ENCODE peak calls at places on chromosomes 11 and 22, in ten cellular contexts. G, M, E, T, V, N, Z, C, W and A are unnamed samples.

GRCh38 chr22:38467438-38467903 is 425 bp upstream of the KDELR3 start:
- DNase-seq in G (peak), M (no peak), E (peak), T (no peak), V (no peak), N (no peak), Z (no peak), C (no peak), W (no peak), A (no peak)

GRCh38 chr22:23218867-23219251 is 38.5 kb downstream of the BCR start:
- DNase-seq in G (peak), M (no peak), E (no peak), T (no peak), V (peak), N (no peak), Z (no peak), C (no peak), W (peak), A (no peak)

GRCh38 chr11:78339483-78339882 is 78.1 kb downstream of the GAB2 start:
- DNase-seq in G (no peak), M (no peak), E (no peak), T (no peak), V (no peak), N (no peak), Z (no peak), C (no peak), W (no peak), A (no peak)

GRCh38 chr11:65634140-65634436 is 3.8 kb upstream of the SIPA1 start:
- DNase-seq in G (no peak), M (no peak), E (no peak), T (no peak), V (no peak), N (no peak), Z (no peak), C (no peak), W (no peak), A (no peak)

GRCh38 chr22:17734197-17734596 is 40.1 kb downstream of the BID start:
- DNase-seq in G (no peak), M (no peak), E (no peak), T (peak), V (no peak), N (no peak), Z (no peak), C (no peak), W (no peak), A (no peak)

GRCh38 chr11:114799524-114799923 is 121.2 kb downstream of the NXPE2 start:
- DNase-seq in G (no peak), M (no peak), E (no peak), T (no peak), V (peak), N (no peak), Z (no peak), C (no peak), W (no peak), A (no peak)

GRCh38 chr11:83033367-83033766 is 38.3 kb downstream of the RAB30 start:
- DNase-seq in G (no peak), M (no peak), E (no peak), T (no peak), V (no peak), N (no peak), Z (no peak), C (no peak), W (no peak), A (no peak)

GRCh38 chr11:88152381-88152780 is 22.9 kb downstream of the RAB38 start:
- DNase-seq in G (no peak), M (no peak), E (no peak), T (no peak), V (no peak), N (no peak), Z (no peak), C (no peak), W (no peak), A (no peak)

GRCh38 chr11:115112779-115113178 is 391.4 kb downstream of the CADM1 start:
- DNase-seq in G (no peak), M (no peak), E (no peak), T (no peak), V (no peak), N (no peak), Z (no peak), C (no peak), W (no peak), A (no peak)

GRCh38 chr11:2837096-2837601 is 48.4 kb downstream of the CDKN1C start:
- DNase-seq in G (peak), M (peak), E (no peak), T (no peak), V (peak), N (peak), Z (no peak), C (no peak), W (peak), A (no peak)

GRCh38 chr22:50737728-50738648 is at the start of gene ACR:
- DNase-seq in G (peak), M (no peak), E (no peak), T (no peak), V (no peak), N (peak), Z (no peak), C (no peak), W (no peak), A (no peak)

GRCh38 chr11:129865701-129866100 is 29.7 kb downstream of the NFRKB start:
- DNase-seq in G (no peak), M (no peak), E (no peak), T (no peak), V (no peak), N (no peak), Z (no peak), C (no peak), W (no peak), A (no peak)

GRCh38 chr11:62390237-62390636 is 28.6 kb upstream of the SCGB1A1 start:
- DNase-seq in G (no peak), M (no peak), E (no peak), T (no peak), V (no peak), N (no peak), Z (no peak), C (no peak), W (no peak), A (no peak)

GRCh38 chr11:62392944-62393628 is 25.7 kb upstream of the SCGB1A1 start:
- DNase-seq in G (no peak), M (no peak), E (no peak), T (no peak), V (peak), N (no peak), Z (no peak), C (no peak), W (peak), A (peak)

GRCh38 chr11:62392506-62392905 is 26.3 kb upstream of the SCGB1A1 start:
- DNase-seq in G (no peak), M (no peak), E (no peak), T (no peak), V (no peak), N (no peak), Z (no peak), C (no peak), W (no peak), A (no peak)

GRCh38 chr11:62390727-62391126 is 28.1 kb upstream of the SCGB1A1 start:
- DNase-seq in G (no peak), M (no peak), E (no peak), T (no peak), V (no peak), N (no peak), Z (no peak), C (no peak), W (no peak), A (no peak)

GRCh38 chr11:62391642-62392425 is 27.0 kb upstream of the SCGB1A1 start:
- DNase-seq in G (no peak), M (no peak), E (no peak), T (no peak), V (no peak), N (no peak), Z (no peak), C (no peak), W (no peak), A (no peak)
- H3K4me3 ChIP-seq in G (no peak), M (no peak), E (no peak), T (no peak), V (no peak), N (no peak), Z (no peak), C (no peak), W (no peak), A (no peak)

GRCh38 chr22:27201741-27202140 is 544.4 kb downstream of the MIAT start:
- DNase-seq in G (no peak), M (no peak), E (no peak), T (no peak), V (no peak), N (no peak), Z (no peak), C (no peak), W (no peak), A (no peak)
- H3K27ac ChIP-seq in G (no peak), M (no peak), E (no peak), T (peak), V (peak), N (no peak), Z (no peak), C (no peak), W (no peak), A (no peak)

DNA sequence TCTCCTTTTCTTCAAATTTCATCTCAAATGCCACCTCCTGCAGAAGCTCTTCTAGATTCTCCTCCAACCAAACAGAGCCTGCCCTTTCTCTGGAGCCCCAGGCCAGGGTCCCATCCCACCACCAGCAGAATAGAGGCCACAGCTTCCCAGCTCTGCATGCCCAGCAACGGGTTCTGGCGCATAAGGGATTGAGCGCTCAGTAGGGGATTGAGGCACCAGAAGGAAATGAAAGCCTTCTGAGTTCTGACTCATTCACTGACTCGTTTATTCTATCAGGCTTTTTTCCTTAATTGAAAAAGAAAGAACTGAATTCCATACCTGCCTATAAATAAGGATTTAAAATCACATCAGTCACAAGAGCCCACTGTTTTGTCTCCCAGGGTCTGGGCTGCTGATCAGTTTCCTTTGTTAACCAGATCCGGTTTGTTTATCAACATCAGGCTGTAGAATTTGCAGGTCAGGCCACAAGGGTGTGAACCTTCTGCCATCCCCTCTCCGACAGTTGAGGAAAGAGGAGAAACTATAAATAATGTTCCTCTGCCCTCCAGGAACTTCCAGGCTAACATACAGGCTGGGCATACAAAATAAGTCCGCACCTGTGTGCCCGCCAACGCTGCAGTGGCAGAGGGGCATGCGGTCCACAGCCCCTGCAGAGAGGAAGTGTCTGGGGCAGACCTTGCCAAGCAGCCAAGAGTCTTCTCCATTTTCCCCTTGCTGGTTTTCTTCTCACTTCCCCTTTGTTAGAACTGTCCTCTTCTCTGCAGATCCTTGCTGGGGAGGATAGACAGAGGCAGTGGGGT is 63.5 kb upstream of the PRDM11 start:
- DNase-seq in G (no peak), M (no peak), E (no peak), T (no peak), V (no peak), N (no peak), Z (no peak), C (no peak), W (no peak), A (peak)
- H3K4me3 ChIP-seq in G (no peak), M (no peak), E (no peak), T (no peak), V (no peak), N (no peak), Z (no peak), C (no peak), W (no peak), A (no peak)

DNA sequence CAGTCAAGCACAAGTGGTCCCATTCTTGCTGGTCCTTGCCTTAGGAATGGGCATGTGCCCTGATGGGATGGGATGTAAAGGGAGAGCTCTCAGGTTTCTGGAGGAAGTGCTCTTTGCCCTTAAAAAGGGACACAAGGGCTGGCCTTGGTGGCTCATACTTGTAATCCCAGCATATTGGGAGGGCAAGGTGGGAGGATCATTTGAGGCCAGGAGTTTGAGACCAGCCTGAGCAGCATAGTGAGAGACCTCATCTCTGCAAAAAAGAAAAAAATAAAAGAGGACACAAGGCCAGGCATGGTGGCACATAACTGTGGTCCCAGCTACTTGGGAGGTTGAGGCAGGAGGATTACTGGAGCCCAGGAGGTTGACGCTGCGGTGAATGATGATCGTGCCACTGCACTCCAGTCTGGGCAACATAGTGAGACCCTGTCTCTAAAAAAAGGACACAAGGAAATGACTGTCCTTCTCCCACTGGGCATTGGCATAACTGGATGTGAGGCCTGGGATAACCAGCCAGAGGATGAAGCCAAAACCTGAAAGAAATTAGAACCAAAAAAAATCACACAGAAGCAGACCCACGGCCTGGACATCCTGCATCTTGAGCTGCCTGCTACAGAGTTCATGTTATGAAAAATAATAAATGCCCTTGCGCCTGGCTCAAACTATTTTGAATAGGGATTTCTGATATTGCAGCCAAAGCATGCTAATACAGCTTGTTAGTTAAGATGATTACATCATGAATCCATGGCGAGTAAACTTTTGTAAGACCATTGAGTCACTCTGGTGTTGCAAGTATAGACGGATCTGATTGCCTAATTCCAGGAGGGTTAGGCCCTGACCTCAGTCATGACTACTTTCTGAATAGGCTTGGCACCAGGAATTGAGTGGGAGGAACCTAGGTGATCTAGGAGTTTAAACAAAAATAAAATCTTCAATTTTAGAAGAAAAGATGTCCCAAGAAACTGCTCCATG is 12.9 kb upstream of the CRKL start:
- DNase-seq in G (no peak), M (peak), E (no peak), T (peak), V (peak), N (peak), Z (no peak), C (no peak), W (no peak), A (no peak)
- H3K27ac ChIP-seq in G (no peak), M (no peak), E (peak), T (peak), V (peak), N (no peak), Z (no peak), C (no peak), W (no peak), A (no peak)